ENCODE peak calls at places on chromosomes 2 and 18, in eight cellular contexts. I is kidney epithelial cell, S is H9, Z is NCI-H1092, O is T-helper 17 cell, W is NCI-H774, V is hippocampal formation, Q is iris pigment epithelial cell. K is an unnamed sample.

GRCh38 chr2:29916571-29916970 is 4.8 kb downstream of the ALK start:
- DNase-seq in W (no peak), I (no peak), S (no peak), V (no peak), Q (no peak), Z (no peak), O (no peak), K (no peak)

GRCh38 chr2:223801702-223802101 is 35.7 kb downstream of the AP1S3 start:
- DNase-seq in W (no peak), Z (no peak), Q (no peak), I (no peak), O (no peak), V (no peak), S (no peak), K (no peak)

GRCh38 chr2:12824771-12825363 is 108.1 kb downstream of the TRIB2 start:
- DNase-seq in Z (no peak), S (no peak), I (no peak), Q (no peak), V (no peak), W (no peak), O (no peak), K (no peak)

GRCh38 chr2:34242741-34243123 is 643.6 kb upstream of the FAM98A start:
- DNase-seq in Q (no peak), S (no peak), I (peak), W (no peak), O (no peak), Z (no peak), V (no peak), K (peak)

GRCh38 chr2:190379249-190379964 is 28.7 kb upstream of the MFSD6 start:
- DNase-seq in O (no peak), Z (no peak), W (peak), I (no peak), S (no peak), Q (no peak), V (no peak), K (no peak)

GRCh38 chr2:111701266-111701665 is 182.7 kb downstream of the ANAPC1 start:
- DNase-seq in S (peak), Q (peak), O (no peak), W (no peak), V (no peak), I (no peak), Z (no peak), K (peak)

GRCh38 chr18:48885266-48885950 is 65.4 kb downstream of the SMAD7 start:
- DNase-seq in S (no peak), O (no peak), I (no peak), Q (no peak), V (no peak), Z (no peak), W (no peak), K (no peak)

GRCh38 chr18:47876813-47877212 is 53.6 kb downstream of the SMAD2 start:
- DNase-seq in I (no peak), S (no peak), O (no peak), Z (no peak), V (no peak), W (no peak), Q (no peak), K (no peak)

GRCh38 chr2:241033994-241034393 is 35.6 kb downstream of the SNED1 start:
- DNase-seq in V (no peak), O (no peak), I (no peak), Q (no peak), S (peak), Z (no peak), W (no peak), K (no peak)

GRCh38 chr2:220226076-220226475 is 598.6 kb downstream of the SLC4A3 start:
- DNase-seq in V (no peak), Z (no peak), S (no peak), W (no peak), Q (no peak), O (no peak), I (no peak), K (peak)

GRCh38 chr2:98126061-98126460 is 39.1 kb downstream of the VWA3B start:
- DNase-seq in I (no peak), Z (no peak), O (no peak), V (no peak), Q (peak), W (no peak), S (no peak), K (no peak)

GRCh38 chr2:102975996-102976636 is 214.3 kb downstream of the TMEM182 start:
- DNase-seq in S (peak), W (peak), I (peak), Z (no peak), Q (peak), O (no peak), V (peak), K (peak)

GRCh38 chr2:129752686-129753085 is 226.8 kb upstream of the RAB6C start:
- DNase-seq in V (no peak), Q (no peak), W (no peak), O (no peak), S (no peak), Z (no peak), I (no peak), K (no peak)

GRCh38 chr18:61542596-61542995 is 209.4 kb downstream of the CDH20 start:
- DNase-seq in Q (no peak), V (no peak), W (no peak), Z (no peak), I (no peak), O (no peak), S (no peak), K (no peak)

GRCh38 chr2:55419236-55419513 is 481 bp downstream of the CCDC88A start:
- DNase-seq in O (no peak), S (peak), V (no peak), I (no peak), Z (no peak), Q (no peak), W (no peak), K (no peak)

GRCh38 chr2:158463496-158464095 is 6.8 kb downstream of the PKP4 start:
- DNase-seq in W (no peak), S (no peak), Q (no peak), Z (no peak), V (no peak), I (no peak), O (no peak), K (no peak)

GRCh38 chr2:23375448-23375847 is 9.5 kb upstream of the KLHL29 start:
- DNase-seq in Q (peak), V (no peak), W (no peak), Z (no peak), O (no peak), I (no peak), S (no peak), K (peak)